ENCODE peak calls at places on chromosomes 4 and X, in eight cellular contexts. U is stomach, K is HFF-Myc, M is AG10803, O is psoas muscle, C is tibial artery, F is A673, Z is upper lobe of left lung. V is an unnamed sample.

GRCh38 chr4:149910177-149910576 is 94.5 kb upstream of the IQCM start:
- DNase-seq in M (peak), C (no peak), U (no peak), Z (no peak), F (no peak), K (no peak), O (no peak), V (no peak)

GRCh38 chr4:2472187-2472586 is 3.3 kb downstream of the RNF4 start:
- DNase-seq in K (no peak), U (no peak), F (no peak), M (peak), Z (no peak), O (no peak), C (no peak), V (no peak)

GRCh38 chr4:3871181-3871852 is 105.1 kb downstream of the ADRA2C start:
- DNase-seq in M (no peak), C (no peak), O (no peak), K (no peak), F (peak), Z (peak), U (no peak), V (no peak)

GRCh38 chr4:10275696-10276095 is 159.1 kb upstream of the WDR1 start:
- DNase-seq in M (peak), Z (no peak), O (no peak), U (no peak), C (no peak), K (no peak), F (no peak), V (no peak)

GRCh38 chr4:6198768-6199343 is 1.5 kb downstream of the JAKMIP1 start:
- DNase-seq in C (peak), Z (no peak), M (no peak), K (no peak), F (no peak), O (no peak), U (no peak), V (no peak)

GRCh38 chrX:147838465-147839131 is 73.1 kb upstream of the FMR1 start:
- DNase-seq in M (no peak), C (no peak), U (no peak), F (peak), K (no peak), Z (no peak), O (no peak), V (no peak)

GRCh38 chrX:154093965-154094364 is 3.6 kb downstream of the MECP2 start:
- DNase-seq in Z (no peak), U (no peak), K (no peak), O (no peak), F (no peak), C (no peak), M (no peak), V (no peak)

GRCh38 chr4:153509724-153510123 is 43.6 kb downstream of the TMEM131L start:
- DNase-seq in C (no peak), O (no peak), K (no peak), F (no peak), U (no peak), Z (no peak), M (no peak), V (no peak)

GRCh38 chr4:28229092-28229491 is 1368.5 kb downstream of the STIM2 start:
- DNase-seq in O (no peak), F (no peak), U (no peak), M (peak), Z (no peak), C (no peak), K (no peak), V (no peak)

GRCh38 chr4:148065069-148065468 is 333.2 kb downstream of the ARHGAP10 start:
- DNase-seq in M (peak), C (no peak), Z (no peak), K (peak), F (peak), U (no peak), O (no peak), V (no peak)

GRCh38 chrX:114037515-114037914 is 546.4 kb upstream of the HTR2C start:
- DNase-seq in C (no peak), M (no peak), U (no peak), O (no peak), Z (no peak), F (no peak), K (no peak), V (no peak)
- TF ChIP-seq CTCF in C (no peak), M (no peak), U (no peak), O (no peak), Z (no peak), F (no peak), K (no peak), V (no peak)

GRCh38 chr4:36274158-36274557 is 7.3 kb upstream of the DTHD1 start:
- DNase-seq in F (no peak), O (no peak), Z (no peak), K (no peak), M (no peak), U (no peak), C (no peak), V (no peak)
- H3K4me3 ChIP-seq in F (no peak), O (no peak), Z (no peak), K (no peak), M (no peak), U (no peak), C (no peak), V (no peak)

DNA sequence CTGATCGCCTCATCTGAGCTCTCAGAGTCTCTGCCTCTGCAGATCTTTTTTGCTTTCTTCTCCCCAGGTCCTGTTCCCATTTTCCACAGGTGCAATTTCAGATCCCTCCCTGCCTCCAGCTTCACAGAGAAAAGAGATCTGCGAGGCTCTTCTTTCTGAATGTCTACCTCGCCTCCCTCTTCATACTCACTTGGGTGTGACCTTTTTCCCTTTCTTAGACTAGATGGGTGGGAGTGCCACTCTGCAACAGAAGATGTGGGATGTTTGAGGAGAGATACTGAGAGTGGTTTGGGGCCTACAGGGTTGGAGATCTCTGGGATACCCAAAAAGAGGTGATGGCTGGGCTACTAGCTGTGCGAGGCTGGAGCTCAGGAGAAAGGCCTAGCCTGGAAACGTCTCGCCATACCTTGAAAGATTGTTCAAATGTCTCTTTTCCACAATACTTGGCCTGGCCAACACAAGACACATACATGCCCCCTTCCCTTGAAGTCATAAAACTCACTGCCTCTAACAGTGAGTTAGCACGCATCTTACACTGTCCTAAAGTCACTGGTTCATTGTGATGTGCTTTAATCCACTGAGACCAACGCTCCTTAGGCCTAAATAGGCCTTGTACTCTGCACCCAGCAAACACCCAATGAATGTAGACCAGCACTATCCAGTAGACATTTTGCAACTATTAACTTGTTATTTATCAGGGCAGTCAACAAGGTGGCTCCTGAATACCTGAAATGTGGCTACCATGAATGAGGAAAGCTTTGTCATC is 33.6 kb downstream of the IRF2 start:
- DNase-seq in O (no peak), U (no peak), C (no peak), F (no peak), K (no peak), M (no peak), Z (no peak), V (no peak)
- TF ChIP-seq CTCF in O (no peak), U (no peak), C (no peak), F (no peak), K (no peak), M (no peak), Z (no peak), V (no peak)

GRCh38 chr4:20255251-20255586 is 3.5 kb downstream of the SLIT2 start:
- DNase-seq in C (no peak), K (no peak), O (no peak), U (no peak), Z (no peak), F (peak), M (no peak), V (no peak)
- H3K4me3 ChIP-seq in C (peak), K (peak), O (peak), U (peak), Z (peak), F (peak), M (peak), V (peak)

GRCh38 chrX:135463937-135464336 is 42.2 kb downstream of the SMIM10L2A start:
- DNase-seq in U (no peak), M (peak), Z (no peak), C (no peak), O (no peak), K (no peak), F (peak), V (no peak)
- TF ChIP-seq CTCF in U (no peak), M (peak), Z (no peak), C (no peak), O (peak), K (no peak), F (peak), V (peak)

GRCh38 chr4:142846105-142846728 is at the start of gene INPP4B:
- DNase-seq in Z (peak), U (peak), O (peak), C (peak), F (peak), M (peak), K (no peak), V (peak)

GRCh38 chr4:142840516-142841123 is 5.5 kb downstream of the INPP4B start:
- DNase-seq in C (no peak), Z (no peak), U (no peak), O (no peak), M (peak), K (no peak), F (peak), V (peak)

GRCh38 chr4:142845293-142846070 is 619 bp downstream of the INPP4B start:
- DNase-seq in U (peak), M (no peak), K (no peak), O (peak), F (no peak), C (no peak), Z (no peak), V (no peak)

GRCh38 chr4:142846729-142847606 is 867 bp upstream of the INPP4B start:
- DNase-seq in Z (no peak), O (no peak), M (no peak), C (no peak), F (no peak), K (no peak), U (peak), V (no peak)

DNA sequence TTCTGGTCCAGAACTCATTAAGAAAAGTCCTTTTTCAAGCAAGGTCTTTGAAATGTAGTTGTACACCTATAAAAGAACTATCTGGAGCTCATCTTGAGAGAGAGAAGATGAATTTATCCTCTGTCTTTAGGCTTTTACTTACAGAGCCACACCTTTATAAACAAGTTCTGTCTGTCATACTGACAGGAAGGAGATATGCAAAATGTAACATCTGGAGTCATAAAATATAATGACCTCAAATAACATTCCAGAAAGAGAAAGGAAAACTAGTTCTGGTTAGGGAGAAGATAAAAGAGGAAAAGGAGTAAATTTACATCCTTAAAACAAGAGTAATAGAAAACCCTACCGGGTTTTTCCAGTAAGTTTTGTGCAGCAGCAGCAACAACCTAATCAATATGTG is 1.3 kb downstream of the INPP4B start:
- DNase-seq in U (no peak), F (no peak), M (no peak), Z (no peak), K (no peak), C (no peak), O (no peak), V (no peak)
- H3K4me3 ChIP-seq in U (peak), F (no peak), M (peak), Z (no peak), K (peak), C (peak), O (peak), V (no peak)

GRCh38 chrX:129655547-129656248 is 942 bp upstream of the APLN start:
- DNase-seq in O (no peak), C (no peak), U (peak), Z (no peak), M (no peak), K (no peak), F (peak), V (no peak)
- TF ChIP-seq CTCF in O (no peak), C (no peak), U (no peak), Z (no peak), M (peak), K (no peak), F (no peak), V (no peak)

DNA sequence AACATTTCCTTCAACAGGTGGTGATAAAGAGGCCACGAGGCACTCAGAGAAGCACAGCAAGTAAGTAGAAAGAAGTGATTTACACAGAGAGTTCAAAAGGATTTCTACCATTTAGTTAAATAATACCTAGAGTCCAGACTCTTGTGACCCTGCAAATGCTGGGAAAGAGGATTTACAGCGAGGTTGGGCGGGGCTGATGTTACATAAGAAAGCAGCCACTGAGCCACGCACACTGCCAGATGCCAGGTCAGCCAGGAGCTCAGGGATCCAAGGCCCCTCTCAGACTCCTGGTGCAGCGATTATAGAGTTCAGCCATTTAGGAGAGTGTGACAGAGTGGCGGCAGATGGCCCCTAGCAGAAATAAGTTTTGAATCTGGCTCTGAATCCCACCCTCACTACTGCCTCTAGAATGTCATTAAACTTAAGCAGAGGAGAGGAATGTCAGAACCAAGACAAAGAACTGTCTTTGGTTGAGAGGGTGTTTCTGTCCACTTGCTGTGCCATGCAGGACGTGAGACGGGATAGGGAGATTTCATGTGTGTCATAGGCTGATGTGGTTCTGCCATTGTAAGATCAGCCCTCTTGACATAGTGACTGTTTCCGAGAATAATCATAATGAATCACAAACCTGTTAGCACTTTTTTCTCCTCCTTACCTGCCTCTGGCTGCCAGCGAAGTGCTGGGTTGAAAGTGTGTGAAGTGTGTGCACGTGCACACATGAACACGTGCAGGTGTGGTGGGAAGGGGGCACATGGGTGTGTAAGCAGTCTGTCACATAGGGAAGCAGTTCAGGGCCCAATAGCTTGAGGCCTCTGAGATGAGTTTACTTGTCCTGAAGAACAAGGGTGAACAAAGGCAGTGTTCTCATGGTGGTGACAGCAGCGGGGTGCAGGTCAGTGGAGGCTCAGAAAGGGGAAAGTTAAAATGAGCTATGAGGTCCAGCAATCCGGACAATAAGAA is 50.1 kb downstream of the MFAP3L start:
- DNase-seq in K (no peak), M (peak), C (no peak), U (no peak), Z (peak), F (no peak), O (no peak), V (no peak)
- H3K4me3 ChIP-seq in K (no peak), M (no peak), C (no peak), U (no peak), Z (no peak), F (no peak), O (no peak), V (no peak)

GRCh38 chr4:37977471-37978452 is 17.6 kb downstream of the PTTG2 start:
- DNase-seq in M (peak), Z (peak), F (peak), O (peak), K (no peak), U (peak), C (peak), V (no peak)

GRCh38 chr4:37976513-37976912 is 16.3 kb downstream of the PTTG2 start:
- DNase-seq in Z (no peak), U (no peak), F (no peak), K (no peak), M (peak), O (no peak), C (no peak), V (no peak)

GRCh38 chr4:37978509-37978908 is 18.3 kb downstream of the PTTG2 start:
- DNase-seq in O (no peak), M (no peak), Z (no peak), U (no peak), C (no peak), F (no peak), K (no peak), V (no peak)

GRCh38 chr4:37973481-37973880 is 13.3 kb downstream of the PTTG2 start:
- DNase-seq in O (no peak), Z (no peak), K (no peak), F (no peak), C (no peak), U (no peak), M (no peak), V (no peak)

GRCh38 chr4:37976991-37977470 is 16.8 kb downstream of the PTTG2 start:
- DNase-seq in K (no peak), M (peak), U (peak), Z (peak), C (peak), F (peak), O (peak), V (no peak)
- TF ChIP-seq CTCF in K (no peak), M (no peak), U (no peak), Z (no peak), C (no peak), F (no peak), O (no peak), V (no peak)

V was measured in astrocyte of the cerebellum.